ENCODE peak calls at places on chromosomes 11 and 22, in eight cellular contexts. L is breast epithelium, X is neuronal stem cell, S is upper lobe of right lung, A is body of pancreas, D is HepG2, M is pancreas, C is Panc1. T is an unnamed sample.
A peak's percentile ranks its signal among the peaks of the same experiment; 100 is the strongest.

GRCh38 chr11:19744130-19744529 is 31.5 kb downstream of the NAV2 start:
- DNase-seq in L (no peak), X (no peak), S (no peak), A (no peak), D (no peak), M (no peak), C (no peak), T (no peak)

GRCh38 chr11:124760205-124760652 is 1.9 kb downstream of the ESAM start:
- DNase-seq in L (no peak), X (no peak), S (peak; percentile 75), A (no peak), D (no peak), M (no peak), C (no peak), T (no peak)

GRCh38 chr11:889261-889660 is 21.3 kb downstream of the CHID1 start:
- DNase-seq in L (no peak), X (no peak), S (no peak), A (no peak), D (no peak), M (no peak), C (no peak), T (no peak)

GRCh38 chr11:72828081-72828567 is 13.9 kb downstream of the ATG16L2 start:
- DNase-seq in L (no peak), X (no peak), S (peak; percentile 67), A (no peak), D (no peak), M (no peak), C (no peak), T (no peak)

GRCh38 chr11:100630898-100631297 is 56.2 kb upstream of the ARHGAP42 start:
- DNase-seq in L (no peak), X (no peak), S (no peak), A (no peak), D (no peak), M (no peak), C (no peak), T (no peak)

GRCh38 chr22:20904008-20904979 is 12.9 kb upstream of the CRKL start:
- DNase-seq in L (no peak), X (no peak), S (no peak), A (peak; percentile 51), D (peak; percentile 67), M (no peak), C (peak; percentile 83), T (no peak)

GRCh38 chr11:2769779-2770555 is 70.2 kb upstream of the KCNQ1OT1 start:
- DNase-seq in L (peak; percentile 48), X (no peak), S (peak; percentile 56), A (no peak), D (no peak), M (peak; percentile 81), C (no peak), T (peak; percentile 15)

GRCh38 chr11:102555091-102555490 is 24.5 kb upstream of the MMP7 start:
- DNase-seq in L (no peak), X (no peak), S (no peak), A (no peak), D (no peak), M (no peak), C (no peak), T (no peak)

GRCh38 chr11:129346916-129347315 is 28.7 kb upstream of the BARX2 start:
- DNase-seq in L (no peak), X (no peak), S (no peak), A (no peak), D (no peak), M (no peak), C (no peak), T (no peak)

DNA sequence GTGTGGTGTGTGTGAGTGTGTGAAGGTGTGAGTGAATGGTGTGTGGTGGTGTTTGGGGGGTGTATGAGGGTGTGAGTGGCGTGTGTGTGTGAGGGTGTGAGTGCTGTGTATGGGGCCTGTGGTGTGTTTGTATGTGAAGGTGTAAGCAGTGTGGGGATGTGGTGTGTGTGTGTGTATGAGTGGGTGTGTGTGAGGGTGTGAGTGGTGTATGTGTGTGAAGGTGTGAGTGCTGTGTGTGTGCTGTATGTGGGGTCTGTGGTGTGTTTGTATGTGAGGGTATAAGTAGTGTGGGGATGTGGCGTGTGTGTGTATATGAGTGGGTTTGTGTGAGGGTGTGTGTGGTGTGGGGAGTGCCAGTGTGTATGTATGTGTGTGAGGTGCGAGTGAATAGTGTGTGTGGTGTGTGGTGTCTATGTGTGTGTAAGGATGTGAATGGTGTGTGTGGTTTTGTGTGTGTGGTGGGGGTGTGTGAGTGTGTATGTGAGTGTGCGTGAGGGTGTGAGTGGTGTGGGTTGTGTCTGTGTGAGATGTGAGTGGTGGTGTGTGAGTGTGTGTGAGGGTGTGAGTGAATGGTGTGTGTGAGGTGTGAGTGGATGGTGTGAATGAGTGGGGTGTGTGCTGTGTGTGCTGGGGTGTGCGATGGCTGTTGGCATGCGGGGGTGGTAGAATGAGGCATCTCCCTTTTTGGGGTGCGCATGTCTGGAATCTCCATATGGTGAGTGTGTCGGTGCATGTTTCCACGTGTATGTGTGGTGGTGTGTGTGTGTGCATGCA is 22.5 kb upstream of the SHISAL1 start:
- DNase-seq in L (no peak), X (no peak), S (no peak), A (no peak), D (no peak), M (no peak), C (no peak), T (no peak)
- H3K36me3 ChIP-seq in L (no peaks in the 10 kb centered on the region), X (no peaks in the 10 kb centered on the region), S (no peaks in the 10 kb centered on the region), A (no peaks in the 10 kb centered on the region), D (no peaks in the 10 kb centered on the region), M (no peaks in the 10 kb centered on the region), C (no peaks in the 10 kb centered on the region), T (no peaks in the 10 kb centered on the region)

GRCh38 chr11:134469627-134470026 is 57.6 kb upstream of the B3GAT1 start:
- DNase-seq in L (no peak), X (no peak), S (no peak), A (no peak), D (no peak), M (no peak), C (no peak), T (no peak)
- H3K36me3 ChIP-seq in L (no peaks in the 10 kb centered on the region), X (no peaks in the 10 kb centered on the region), S (no peaks in the 10 kb centered on the region), A (no peaks in the 10 kb centered on the region), D (no peaks in the 10 kb centered on the region), M (no peaks in the 10 kb centered on the region), C (no peaks in the 10 kb centered on the region), T (no peaks in the 10 kb centered on the region)

GRCh38 chr11:66626926-66627325 is 10.5 kb downstream of the RBM14 start:
- DNase-seq in L (no peak), X (no peak), S (no peak), A (no peak), D (no peak), M (no peak), C (no peak), T (no peak)

GRCh38 chr11:66626382-66626781 is 10.0 kb downstream of the RBM14 start:
- DNase-seq in L (no peak), X (no peak), S (no peak), A (no peak), D (no peak), M (no peak), C (no peak), T (no peak)

GRCh38 chr11:66631883-66632282 is 6.6 kb upstream of the RBM4 start:
- DNase-seq in L (no peak), X (no peak), S (no peak), A (no peak), D (no peak), M (no peak), C (no peak), T (no peak)

GRCh38 chr11:66628061-66628603 is 10.4 kb upstream of the RBM4 start:
- DNase-seq in L (no peak), X (no peak), S (no peak), A (no peak), D (no peak), M (no peak), C (no peak), T (no peak)

GRCh38 chr11:66629356-66629755 is 9.1 kb upstream of the RBM4 start:
- DNase-seq in L (no peak), X (no peak), S (no peak), A (no peak), D (no peak), M (no peak), C (no peak), T (no peak)
- H3K36me3 ChIP-seq in L (no peaks in the 10 kb centered on the region), X (peaks cover 96% of the 10 kb centered on the region), S (peaks cover 70% of the 10 kb centered on the region), A (peaks cover 22% of the 10 kb centered on the region), D (peaks cover 56% of the 10 kb centered on the region), M (peaks cover 34% of the 10 kb centered on the region), C (peaks cover 35% of the 10 kb centered on the region), T (peaks cover 34% of the 10 kb centered on the region)

DNA sequence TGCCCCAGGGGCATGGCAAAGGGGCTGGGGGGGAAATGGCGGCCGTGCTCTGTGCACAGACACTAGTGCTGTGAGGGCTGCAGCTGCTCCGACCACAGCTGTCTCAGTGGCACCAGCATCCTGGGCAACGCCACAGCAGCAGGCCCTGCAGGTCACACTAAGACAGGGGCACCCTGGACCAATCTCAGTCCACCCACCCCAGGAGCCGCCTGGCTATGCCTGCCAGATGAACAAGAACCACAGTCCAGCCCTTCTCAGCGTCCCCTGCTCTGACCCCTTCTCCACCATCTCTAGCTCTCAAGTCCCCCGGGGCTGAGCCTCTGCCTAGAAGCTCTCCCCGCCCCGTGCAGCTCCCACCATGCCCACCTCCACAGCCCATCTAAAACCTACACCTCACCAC is 16.5 kb downstream of the TUBGCP6 start:
- DNase-seq in L (no peak), X (no peak), S (no peak), A (no peak), D (no peak), M (peak; percentile 61), C (no peak), T (no peak)
- H3K36me3 ChIP-seq in L (peaks cover 4% of the 10 kb centered on the region), X (peaks cover 48% of the 10 kb centered on the region), S (peaks cover 63% of the 10 kb centered on the region), A (peaks cover 5% of the 10 kb centered on the region), D (peaks cover 23% of the 10 kb centered on the region), M (peaks cover 2% of the 10 kb centered on the region), C (no peaks in the 10 kb centered on the region), T (no peaks in the 10 kb centered on the region)

GRCh38 chr11:47750725-47751124 is 16.4 kb downstream of the FNBP4 start:
- DNase-seq in L (no peak), X (no peak), S (no peak), A (no peak), D (no peak), M (no peak), C (no peak), T (no peak)
- H3K36me3 ChIP-seq in L (no peaks in the 10 kb centered on the region), X (peaks cover 96% of the 10 kb centered on the region), S (peaks cover 90% of the 10 kb centered on the region), A (peaks cover 42% of the 10 kb centered on the region), D (peaks cover 77% of the 10 kb centered on the region), M (peaks cover 55% of the 10 kb centered on the region), C (peaks cover 19% of the 10 kb centered on the region), T (peaks cover 39% of the 10 kb centered on the region)

DNA sequence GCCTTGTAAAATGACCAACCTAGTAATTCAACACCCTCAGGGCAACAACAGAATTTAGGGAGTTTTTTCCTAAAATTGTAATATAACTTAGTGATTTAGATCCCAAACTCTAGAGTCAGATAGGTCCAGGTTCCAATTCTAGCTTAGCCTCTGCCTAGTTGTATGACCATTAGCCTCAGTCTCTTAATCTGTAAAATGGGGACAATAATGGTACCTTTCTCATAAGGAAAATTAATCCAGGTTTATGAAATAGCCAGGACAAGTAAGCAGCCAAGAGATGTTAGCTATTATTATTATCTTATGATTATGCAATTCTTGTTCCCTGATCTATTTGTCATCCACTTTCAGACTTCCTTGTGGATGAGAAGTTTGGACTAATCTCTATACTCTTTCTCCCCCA is 4.1 kb downstream of the TFIP11 start:
- DNase-seq in L (no peak), X (no peak), S (no peak), A (no peak), D (no peak), M (no peak), C (no peak), T (no peak)
- H3K36me3 ChIP-seq in L (peaks cover 13% of the 10 kb centered on the region), X (peaks cover 75% of the 10 kb centered on the region), S (peaks cover 73% of the 10 kb centered on the region), A (no peaks in the 10 kb centered on the region), D (peaks cover 50% of the 10 kb centered on the region), M (peaks cover 39% of the 10 kb centered on the region), C (peaks cover 8% of the 10 kb centered on the region), T (peaks cover 17% of the 10 kb centered on the region)

T was measured in colonic mucosa.